ENCODE peak calls at places on chromosomes 5 and 9, in five cellular contexts. C, S, J, W and I are unnamed samples.

GRCh38 chr5:150904479-150905311 is at the start of gene ZNF300:
- DNase-seq in W (no peak), J (peak; percentile 32), C (peak; percentile 85), S (peak; percentile 84), I (no peak)

GRCh38 chr9:137311971-137312851 is 10.1 kb upstream of the NRARP start:
- DNase-seq in J (no peak), W (no peak), C (no peak), S (peak; percentile 36), I (peak; percentile 19)

GRCh38 chr9:87668722-87669121 is 57.2 kb upstream of the CTSL start:
- DNase-seq in W (no peak), J (no peak), C (no peak), S (no peak), I (no peak)

GRCh38 chr9:95516221-95516735 is 493 bp downstream of the PTCH1 start:
- DNase-seq in J (no peak), C (no peak), W (no peak), S (peak; percentile 76), I (no peak)

GRCh38 chr9:113569472-113570060 is 106.0 kb downstream of the RGS3 start:
- DNase-seq in S (no peak), W (no peak), J (no peak), C (no peak), I (no peak)

GRCh38 chr5:169547508-169547907 is 36.1 kb upstream of the SPDL1 start:
- DNase-seq in W (no peak), S (no peak), C (no peak), J (no peak), I (no peak)

GRCh38 chr5:54761213-54761701 is 224.1 kb downstream of the ESM1 start:
- DNase-seq in S (no peak), J (no peak), W (no peak), C (no peak), I (no peak)

GRCh38 chr9:94927762-94928158 is 201.3 kb downstream of the AOPEP start:
- DNase-seq in S (peak; percentile 77), J (no peak), C (no peak), W (no peak), I (no peak)

GRCh38 chr9:36358486-36358885 is 41.6 kb downstream of the RNF38 start:
- DNase-seq in S (no peak), C (no peak), W (no peak), J (no peak), I (no peak)

GRCh38 chr5:40801771-40802562 is 3.8 kb upstream of the PRKAA1 start:
- DNase-seq in C (peak; percentile 75), W (no peak), S (no peak), J (no peak), I (no peak)

GRCh38 chr9:16154570-16155078 is 601.8 kb downstream of the CCDC171 start:
- DNase-seq in J (no peak), W (peak; percentile 38), C (no peak), S (no peak), I (peak; percentile 28)

GRCh38 chr5:116428966-116429365 is 145.7 kb downstream of the SEMA6A start:
- DNase-seq in C (no peak), W (no peak), S (no peak), J (no peak), I (no peak)

GRCh38 chr9:2478421-2478820 is 143.2 kb upstream of the VLDLR start:
- DNase-seq in W (no peak), C (no peak), S (no peak), J (no peak), I (no peak)

GRCh38 chr5:61919920-61920319 is 386.1 kb upstream of the KIF2A start:
- DNase-seq in C (peak; percentile 56), W (no peak), J (no peak), S (no peak), I (no peak)

GRCh38 chr5:133232011-133232410 is 180.2 kb downstream of the HSPA4 start:
- DNase-seq in S (no peak), W (no peak), C (no peak), J (no peak), I (no peak)
- TF ChIP-seq TAF1 in S (no peak), W (no peak), C (no peak), J (no peak), I (no peak)

GRCh38 chr5:172276214-172276613 is 7.3 kb downstream of the UBTD2 start:
- DNase-seq in S (no peak), J (no peak), C (peak; percentile 42), W (no peak), I (no peak)
- TF ChIP-seq TAF1 in S (no peak), J (no peak), C (no peak), W (no peak), I (no peak)

DNA sequence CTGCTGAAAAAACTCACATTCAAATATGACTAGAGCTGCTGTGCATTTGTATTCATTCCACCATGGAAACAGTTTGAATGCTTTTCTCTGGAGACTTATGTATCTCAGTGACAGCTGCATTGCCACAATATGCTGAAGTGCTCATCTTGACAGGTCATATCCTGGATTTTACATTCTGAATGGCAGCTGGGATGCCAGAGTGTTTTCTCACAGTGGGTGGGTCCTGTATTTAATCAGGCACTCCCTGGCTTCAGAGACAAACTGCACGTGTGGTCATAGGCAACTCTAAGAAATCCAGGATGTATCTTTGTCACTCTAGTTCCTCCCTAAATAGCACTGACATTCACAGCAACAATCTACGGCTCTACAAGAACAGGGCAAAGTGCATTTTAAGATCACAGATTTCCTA is 75.6 kb downstream of the ST8SIA4 start:
- DNase-seq in J (no peak), S (no peak), C (no peak), W (no peak), I (no peak)
- TF ChIP-seq TAF1 in J (no peak), S (no peak), C (no peak), W (no peak), I (no peak)

DNA sequence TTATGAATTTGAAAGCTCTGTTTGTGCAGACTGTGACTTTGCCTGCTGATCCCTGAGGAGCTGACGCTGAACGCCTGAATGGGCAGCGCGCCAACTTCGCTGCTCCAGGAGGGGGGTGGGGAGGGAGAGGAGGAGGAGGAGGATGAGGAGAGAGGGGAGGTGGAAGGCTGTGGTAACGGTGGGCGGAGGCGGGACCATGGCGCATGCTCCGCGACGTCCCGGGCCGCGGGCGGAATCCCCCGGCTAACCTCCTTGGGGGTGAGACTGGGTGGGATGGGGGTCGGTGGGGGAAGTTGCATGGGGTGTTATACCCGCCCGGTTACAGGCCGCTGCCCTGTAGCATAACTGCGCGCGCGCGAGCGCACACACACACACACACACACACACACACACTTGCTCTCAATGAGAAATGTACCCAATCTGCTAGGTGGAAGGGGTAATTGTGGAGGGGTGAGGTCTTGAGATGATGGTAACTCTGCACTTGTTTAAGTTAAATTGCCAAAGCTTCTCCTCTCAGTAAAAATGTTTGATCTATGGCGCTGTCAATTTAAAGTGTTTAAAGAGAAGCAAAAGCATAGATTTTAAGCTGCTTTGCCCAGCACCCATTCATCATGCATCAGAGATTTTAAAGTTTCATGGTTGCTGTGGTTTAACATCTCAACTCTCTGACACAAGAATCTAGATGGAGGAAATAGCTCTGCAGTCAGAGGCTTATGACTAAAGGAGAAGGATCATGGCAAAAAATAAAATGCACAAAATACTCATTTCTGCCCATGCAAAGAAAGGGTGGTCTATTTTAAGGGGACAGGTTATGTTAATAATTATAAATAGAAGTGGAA is 76.6 kb upstream of the TBCA start:
- DNase-seq in W (peak; percentile 59), C (no peak), S (peak; percentile 87), J (peak; percentile 80), I (peak; percentile 73)
- TF ChIP-seq TAF1 in W (no peak), C (no peak), S (no peak), J (no peak), I (peak; percentile 24)

GRCh38 chr9:33198163-33198562 is 31.0 kb upstream of the B4GALT1 start:
- DNase-seq in W (no peak), C (no peak), J (no peak), S (no peak), I (no peak)
- TF ChIP-seq TAF1 in W (no peak), C (no peak), J (no peak), S (no peak), I (no peak)

GRCh38 chr5:39001683-39002082 is 72.5 kb downstream of the RICTOR start:
- DNase-seq in W (no peak), S (no peak), C (no peak), J (no peak), I (no peak)

GRCh38 chr5:39009981-39010380 is 64.2 kb downstream of the RICTOR start:
- DNase-seq in S (no peak), C (no peak), W (no peak), J (no peak), I (no peak)

GRCh38 chr5:39009280-39009679 is 64.9 kb downstream of the RICTOR start:
- DNase-seq in C (no peak), W (no peak), J (no peak), S (no peak), I (no peak)

GRCh38 chr5:39006650-39007049 is 67.5 kb downstream of the RICTOR start:
- DNase-seq in C (no peak), W (no peak), S (no peak), J (no peak), I (no peak)

GRCh38 chr5:39005566-39006232 is 68.5 kb downstream of the RICTOR start:
- DNase-seq in W (no peak), S (no peak), J (no peak), C (peak; percentile 12), I (no peak)
- TF ChIP-seq TAF1 in W (no peak), S (no peak), J (no peak), C (no peak), I (no peak)

DNA sequence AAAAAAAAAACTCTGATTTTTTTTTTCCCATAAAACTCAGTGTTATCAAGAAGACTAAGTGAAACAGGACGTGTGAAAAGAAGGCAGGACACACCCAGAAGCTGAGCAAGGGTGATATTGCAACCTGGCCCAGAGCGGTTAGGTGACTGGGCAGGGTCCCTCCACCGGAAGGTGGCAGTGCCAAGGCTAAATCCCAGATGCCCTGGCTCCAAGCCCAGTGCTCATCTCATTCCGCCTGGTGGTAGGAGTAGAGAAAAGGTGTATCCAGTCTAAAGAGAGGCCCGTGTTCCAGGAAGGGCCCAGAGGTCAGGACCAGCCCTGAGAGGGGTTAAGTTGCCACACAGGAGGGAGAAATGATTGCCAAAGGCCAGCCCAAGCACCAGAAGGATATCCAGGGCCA is 51.5 kb upstream of the SAP30L start:
- DNase-seq in C (no peak), S (no peak), J (no peak), W (no peak), I (no peak)
- TF ChIP-seq TAF1 in C (no peak), S (no peak), J (no peak), W (no peak), I (no peak)

DNA sequence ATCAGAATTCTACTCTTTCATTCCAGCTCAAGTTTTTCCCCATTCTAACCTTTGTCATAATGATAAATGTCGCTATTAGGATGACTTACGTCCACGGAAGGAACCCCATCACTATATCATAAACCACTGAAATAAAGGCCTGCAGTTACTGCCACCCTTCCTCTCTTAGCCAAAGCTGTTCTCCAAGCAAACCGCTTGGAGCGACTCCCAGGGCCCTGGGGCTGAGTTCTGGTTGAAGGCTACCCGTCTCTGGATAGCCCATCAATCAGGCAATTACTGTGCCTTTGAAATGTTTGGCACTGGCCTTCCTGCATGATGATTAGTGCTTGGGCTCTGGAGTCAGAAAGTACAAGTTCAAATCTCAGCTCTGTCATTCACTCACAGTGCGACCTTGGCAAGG is 386.0 kb downstream of the SPOCK1 start:
- DNase-seq in J (no peak), S (no peak), C (no peak), W (no peak), I (no peak)
- TF ChIP-seq TAF1 in J (no peak), S (no peak), C (no peak), W (no peak), I (no peak)